ENCODE peak calls at places on chromosomes 11 and 22, in four cellular contexts. S is fibroblast of lung, J is pancreas, I is body of pancreas. P is an unnamed sample. For H3K9me3, the result is how much of the 10 kb centered on the place peaks cover.

GRCh38 chr22:36221799-36222751 is 17.3 kb downstream of the APOL2 start:
- DNase-seq in S (peak), J (no peak), I (peak), P (peak)

GRCh38 chr22:36901411-36902142 is 11.9 kb upstream of the CSF2RB start:
- DNase-seq in S (no peak), J (no peak), I (no peak), P (no peak)

GRCh38 chr11:67033661-67034166 is 10.8 kb downstream of the SYT12 start:
- DNase-seq in S (peak), J (no peak), I (no peak), P (no peak)

GRCh38 chr11:45805305-45806071 is 539 bp downstream of the SLC35C1 start:
- DNase-seq in S (peak), J (peak), I (peak), P (peak)

GRCh38 chr11:17513853-17514252 is 30.4 kb downstream of the USH1C start:
- DNase-seq in S (no peak), J (no peak), I (no peak), P (no peak)

GRCh38 chr11:108135845-108136599 is 14.7 kb downstream of the ACAT1 start:
- DNase-seq in S (peak), J (no peak), I (no peak), P (no peak)

GRCh38 chr11:103851166-103851651 is 185.2 kb upstream of the DDI1 start:
- DNase-seq in S (peak), J (no peak), I (peak), P (no peak)

GRCh38 chr11:10314199-10315072 is 9.6 kb downstream of the ADM start:
- DNase-seq in S (peak), J (no peak), I (peak), P (no peak)

GRCh38 chr11:117616979-117617378 is 180.0 kb downstream of the DSCAML1 start:
- DNase-seq in S (no peak), J (no peak), I (no peak), P (no peak)

GRCh38 chr11:8218840-8219239 is 44.8 kb downstream of the LMO1 start:
- DNase-seq in S (no peak), J (no peak), I (no peak), P (no peak)
- TF ChIP-seq CTCF in S (no peak), J (no peak), I (no peak), P (no peak)

DNA sequence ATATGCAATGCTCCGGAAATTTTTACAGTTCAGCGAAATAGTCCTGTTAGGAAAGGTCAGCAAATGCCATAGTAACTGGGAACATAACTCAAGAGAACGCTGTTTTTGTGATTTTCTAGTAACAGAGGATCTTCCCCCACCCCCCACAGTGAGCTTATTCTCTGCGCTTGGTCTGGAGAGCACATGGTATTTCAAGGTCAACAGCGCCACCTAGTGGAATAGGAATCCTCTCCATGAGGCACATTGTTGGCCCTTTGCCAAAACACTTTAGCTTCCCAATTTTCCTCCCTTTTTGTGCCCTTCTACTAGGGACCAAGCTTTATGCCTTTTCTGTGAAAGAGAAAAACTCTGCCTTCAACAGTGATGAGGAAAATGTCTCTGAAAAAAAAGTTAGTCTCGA is 13.2 kb upstream of the OR4C12 start:
- DNase-seq in S (peak), J (peak), I (peak), P (peak)
- H3K9me3 ChIP-seq in S (under half), J (under half), I (under half), P (under half)

DNA sequence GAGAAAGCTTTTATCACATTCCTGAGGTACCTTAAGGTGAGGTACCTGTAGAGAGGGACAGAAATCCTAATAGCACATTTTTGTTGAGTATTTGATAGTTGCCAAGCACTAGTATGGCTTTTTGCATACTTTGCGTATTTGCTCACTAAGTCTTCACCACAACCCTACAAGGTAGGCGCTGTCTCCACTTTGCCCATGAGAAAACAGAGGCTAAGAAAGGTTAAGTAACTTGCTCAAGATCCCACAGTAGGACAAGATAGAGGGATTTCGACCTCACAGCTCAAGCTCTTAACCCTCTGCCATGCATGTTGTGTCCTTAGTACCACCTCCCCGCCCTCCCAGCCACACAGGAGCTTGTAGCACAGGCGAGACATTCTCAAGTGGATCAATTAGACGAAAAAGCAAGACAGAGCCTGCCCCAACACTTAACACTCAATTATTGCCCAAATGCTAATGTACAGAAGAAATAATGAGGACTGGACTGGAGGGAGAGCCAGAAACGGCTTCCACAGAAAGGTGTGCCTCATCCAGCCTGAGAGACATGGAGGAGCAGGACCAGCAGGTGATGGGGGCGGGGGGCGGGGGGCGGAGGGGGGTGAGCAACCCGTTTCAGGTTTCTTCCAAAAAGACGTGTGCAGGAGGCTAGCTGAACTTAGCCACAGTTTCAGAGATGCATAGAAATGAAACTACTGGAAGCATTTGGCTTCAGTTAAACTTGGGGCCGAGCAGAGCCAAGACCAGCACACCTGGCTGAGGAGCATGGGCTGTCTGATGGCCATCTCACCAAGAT is 26.7 kb upstream of the CD44 start:
- DNase-seq in S (peak), J (no peak), I (no peak), P (no peak)
- TF ChIP-seq CTCF in S (no peak), J (no peak), I (no peak), P (no peak)

GRCh38 chr22:47672526-47672925 is 910.1 kb downstream of the TBC1D22A start:
- DNase-seq in S (no peak), J (no peak), I (no peak), P (no peak)
- H3K9me3 ChIP-seq in S (under half), J (under half), I (under half), P (under half)

GRCh38 chr11:40722179-40722795 is 737.2 kb downstream of the LRRC4C start:
- DNase-seq in S (peak), J (no peak), I (peak), P (peak)
- TF ChIP-seq CTCF in S (peak), J (peak), I (no peak), P (peak)

P was measured in Caco-2.